ENCODE peak calls at places on chromosomes 5 and 9, in four cellular contexts. G is fibroblast of the aortic adventitia, W is endodermal cell, R is heart right ventricle. F is an unnamed sample.

GRCh38 chr5:91384671-91385430 is 1.7 kb upstream of the ARRDC3 start:
- DNase-seq in G (peak; percentile 96), W (peak; percentile 66), R (no peak), F (peak; percentile 92)

GRCh38 chr5:142618125-142618524 is 67.8 kb downstream of the FGF1 start:
- DNase-seq in G (peak; percentile 56), W (no peak), R (no peak), F (peak; percentile 67)

GRCh38 chr5:67149933-67150523 is 46.6 kb downstream of the CD180 start:
- DNase-seq in G (peak; percentile 70), W (no peak), R (no peak), F (peak; percentile 58)

GRCh38 chr5:37871023-37871815 is 31.4 kb upstream of the GDNF start:
- DNase-seq in G (peak; percentile 66), W (no peak), R (no peak), F (no peak)

GRCh38 chr5:14197056-14197455 is 53.9 kb downstream of the TRIO start:
- DNase-seq in G (no peak), W (no peak), R (no peak), F (no peak)

GRCh38 chr5:122586351-122586750 is 188.5 kb upstream of the SNX2 start:
- DNase-seq in G (peak; percentile 26), W (no peak), R (no peak), F (peak; percentile 7)

GRCh38 chr9:89923961-89924504 is 319.2 kb downstream of the GADD45G start:
- DNase-seq in G (no peak), W (peak; percentile 43), R (no peak), F (peak; percentile 4)

GRCh38 chr9:127937046-127937382 is 640 bp downstream of the DPM2 start:
- DNase-seq in G (peak; percentile 26), W (no peak), R (no peak), F (no peak)

GRCh38 chr9:37954581-37954981 is 50.7 kb upstream of the SLC25A51 start:
- DNase-seq in G (no peak), W (no peak), R (no peak), F (no peak)

GRCh38 chr5:37771731-37772130 is 68.1 kb downstream of the GDNF start:
- DNase-seq in G (peak; percentile 95), W (no peak), R (no peak), F (peak; percentile 98)

GRCh38 chr9:16268037-16269010 is 602.1 kb downstream of the BNC2 start:
- DNase-seq in G (no peak), W (no peak), R (no peak), F (no peak)

GRCh38 chr5:160186480-160186879 is 42.8 kb upstream of the FABP6 start:
- DNase-seq in G (no peak), W (no peak), R (no peak), F (no peak)

GRCh38 chr9:85258823-85259370 is 482.9 kb downstream of the AGTPBP1 start:
- DNase-seq in G (peak; percentile 80), W (peak; percentile 90), R (peak; percentile 24), F (peak; percentile 32)

GRCh38 chr9:98345011-98345410 is 89.6 kb upstream of the TBC1D2 start:
- DNase-seq in G (no peak), W (no peak), R (no peak), F (no peak)

GRCh38 chr5:131996210-131997025 is 15.0 kb downstream of the ACSL6 start:
- DNase-seq in G (no peak), W (no peak), R (no peak), F (no peak)

GRCh38 chr5:105218018-105218417 is 1655.4 kb upstream of the NUDT12 start:
- DNase-seq in G (no peak), W (no peak), R (no peak), F (no peak)

GRCh38 chr5:72842816-72843215 is 26.4 kb downstream of the TNPO1 start:
- DNase-seq in G (no peak), W (peak; percentile 59), R (no peak), F (no peak)

GRCh38 chr5:14145356-14146334 is 2.5 kb downstream of the TRIO start:
- DNase-seq in G (peak; percentile 82), W (no peak), R (no peak), F (no peak)

GRCh38 chr5:150412319-150413175 is at the start of gene CD74:
- DNase-seq in G (peak; percentile 44), W (peak; percentile 87), R (peak; percentile 71), F (peak; percentile 44)

GRCh38 chr9:4293293-4293931 is 6.5 kb downstream of the GLIS3 start:
- DNase-seq in G (peak; percentile 97), W (no peak), R (no peak), F (peak; percentile 96)

GRCh38 chr9:98707158-98708102 is 1.3 kb downstream of the GABBR2 start:
- DNase-seq in G (peak; percentile 79), W (peak; percentile 95), R (peak; percentile 29), F (peak; percentile 71)

GRCh38 chr9:120531683-120532300 is 48.2 kb downstream of the CDK5RAP2 start:
- DNase-seq in G (peak; percentile 36), W (peak; percentile 65), R (no peak), F (peak; percentile 35)

GRCh38 chr9:95157491-95158151 is 159.9 kb downstream of the FANCC start:
- DNase-seq in G (peak; percentile 97), W (no peak), R (no peak), F (peak; percentile 95)

GRCh38 chr5:128487041-128487440 is 51.0 kb downstream of the FBN2 start:
- DNase-seq in G (no peak), W (no peak), R (no peak), F (no peak)

GRCh38 chr5:145189786-145190185 is 645.4 kb downstream of the PRELID2 start:
- DNase-seq in G (peak; percentile 20), W (no peak), R (no peak), F (no peak)

GRCh38 chr9:123562844-123563346 is 206.9 kb downstream of the CRB2 start:
- DNase-seq in G (peak; percentile 94), W (no peak), R (no peak), F (peak; percentile 67)

GRCh38 chr9:69637801-69638200 is 34.4 kb downstream of the APBA1 start:
- DNase-seq in G (peak; percentile 75), W (no peak), R (no peak), F (peak; percentile 12)

GRCh38 chr9:304106-304505 is 89.4 kb downstream of the DOCK8 start:
- DNase-seq in G (no peak), W (no peak), R (no peak), F (no peak)

GRCh38 chr9:108991479-108991878 is 21.8 kb downstream of the CTNNAL1 start:
- DNase-seq in G (peak; percentile 80), W (no peak), R (no peak), F (no peak)

GRCh38 chr5:139684881-139685749 is 37.0 kb downstream of the CXXC5 start:
- DNase-seq in G (no peak), W (peak; percentile 65), R (no peak), F (no peak)

GRCh38 chr9:27090716-27091115 is 18.3 kb upstream of the TEK start:
- DNase-seq in G (no peak), W (no peak), R (no peak), F (no peak)

GRCh38 chr5:135203593-135204036 is 169.6 kb upstream of the PITX1 start:
- DNase-seq in G (peak; percentile 37), W (no peak), R (no peak), F (no peak)

GRCh38 chr9:7058539-7058938 is 300.8 kb downstream of the KDM4C start:
- DNase-seq in G (peak; percentile 4), W (no peak), R (no peak), F (peak; percentile 45)

GRCh38 chr9:137977572-137978261 is 100.1 kb downstream of the CACNA1B start:
- DNase-seq in G (no peak), W (no peak), R (no peak), F (no peak)

GRCh38 chr5:149857499-149857898 is 87.1 kb downstream of the PDE6A start:
- DNase-seq in G (no peak), W (no peak), R (peak; percentile 80), F (peak; percentile 67)

DNA sequence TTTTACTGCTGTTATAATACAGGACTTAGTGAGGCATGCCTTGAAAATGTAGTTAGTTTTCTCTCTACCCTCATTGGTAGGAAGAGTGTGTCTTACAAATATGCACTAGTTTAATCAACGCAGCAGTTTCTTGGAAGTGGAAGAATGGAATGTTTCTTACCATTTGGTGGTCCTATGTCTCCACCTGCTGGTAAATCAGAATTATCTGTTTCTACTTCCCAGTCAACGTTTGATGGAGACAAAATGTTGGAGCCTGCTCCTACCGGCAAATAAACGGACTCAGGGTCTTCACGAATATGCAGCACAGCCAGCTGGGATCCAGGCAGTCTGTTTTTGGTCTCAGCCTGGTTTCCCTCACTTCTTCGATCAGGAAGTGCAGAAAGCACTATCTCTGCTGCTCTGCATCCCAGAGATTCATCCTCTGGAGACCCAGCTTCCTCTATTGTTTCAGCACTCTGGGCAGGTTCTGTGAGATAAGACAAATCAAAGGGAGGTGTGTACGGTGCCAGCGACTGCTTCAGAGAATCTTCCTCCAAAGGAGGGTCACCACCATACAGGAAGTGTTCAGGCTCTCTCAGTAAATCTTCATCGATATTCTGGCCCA is 59.5 kb upstream of the PCA3 start:
- DNase-seq in G (peak; percentile 98), W (peak; percentile 63), R (no peak), F (peak; percentile 93)
- TF ChIP-seq CTCF in G (peak; percentile 50), W (peak; percentile 87), R (peak; percentile 32), F (peak; percentile 70)

DNA sequence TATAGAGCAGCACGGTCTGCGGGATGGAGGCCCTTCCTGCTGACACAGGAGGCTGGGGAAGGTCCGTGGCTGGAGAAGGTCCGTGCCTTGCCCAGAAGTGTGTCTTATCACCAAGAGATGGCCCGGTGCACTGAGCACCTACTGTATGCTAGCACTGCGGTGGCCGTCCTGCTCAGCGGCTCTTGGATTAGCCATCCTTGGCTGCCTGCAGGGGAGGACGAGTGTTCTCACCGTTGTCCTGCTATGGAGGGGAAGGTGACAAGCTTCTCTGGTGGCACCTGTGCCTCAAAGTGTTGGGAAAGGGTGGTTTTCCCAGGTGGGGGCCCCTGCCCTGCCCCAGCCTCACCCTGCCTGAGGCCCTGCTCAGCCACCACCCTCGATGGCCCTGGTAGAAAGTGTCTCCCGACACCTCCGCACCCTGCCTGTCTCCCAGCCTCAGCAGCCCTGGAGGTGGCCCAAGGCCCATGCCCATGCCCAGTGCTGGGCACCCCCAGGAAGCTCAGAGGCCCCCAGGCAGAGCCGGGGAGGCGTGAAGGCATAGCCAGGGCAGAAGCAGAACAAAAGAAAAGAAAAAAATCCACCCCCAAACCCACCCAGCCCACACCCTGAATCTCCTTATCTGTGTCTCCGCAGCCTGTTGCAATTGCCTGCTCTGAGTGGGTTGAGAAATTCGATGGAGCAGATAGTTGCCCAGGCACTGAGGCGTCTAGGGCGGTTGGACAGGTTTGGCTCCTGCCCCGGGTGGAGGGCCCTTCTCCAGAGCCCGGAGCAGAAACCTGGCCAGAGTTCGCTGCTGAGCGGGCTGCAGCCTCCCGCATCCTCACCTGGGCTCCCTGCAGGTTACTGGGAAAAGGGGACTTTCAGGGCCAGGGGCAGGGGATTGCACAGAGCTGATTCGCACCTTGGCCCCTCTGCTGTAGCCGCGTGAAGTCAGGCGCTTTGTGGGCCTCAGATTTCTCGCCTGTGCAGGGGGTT is 30.5 kb downstream of the RXRA start:
- DNase-seq in G (peak; percentile 14), W (no peak), R (no peak), F (peak; percentile 55)
- H3K4me3 ChIP-seq in G (no peak overlapping the region), W (no peak overlapping the region), R (no peak overlapping the region), F (no peak overlapping the region)

GRCh38 chr5:100424787-100425186 is 110.4 kb upstream of the FAM174A start:
- DNase-seq in G (no peak), W (peak; percentile 46), R (no peak), F (no peak)

GRCh38 chr5:100430268-100430900 is 104.8 kb upstream of the FAM174A start:
- DNase-seq in G (peak; percentile 49), W (peak; percentile 88), R (peak; percentile 22), F (peak; percentile 38)
- TF ChIP-seq CTCF in G (peak; percentile 99), W (peak; percentile 95), R (peak; percentile 64), F (peak; percentile 98)

DNA sequence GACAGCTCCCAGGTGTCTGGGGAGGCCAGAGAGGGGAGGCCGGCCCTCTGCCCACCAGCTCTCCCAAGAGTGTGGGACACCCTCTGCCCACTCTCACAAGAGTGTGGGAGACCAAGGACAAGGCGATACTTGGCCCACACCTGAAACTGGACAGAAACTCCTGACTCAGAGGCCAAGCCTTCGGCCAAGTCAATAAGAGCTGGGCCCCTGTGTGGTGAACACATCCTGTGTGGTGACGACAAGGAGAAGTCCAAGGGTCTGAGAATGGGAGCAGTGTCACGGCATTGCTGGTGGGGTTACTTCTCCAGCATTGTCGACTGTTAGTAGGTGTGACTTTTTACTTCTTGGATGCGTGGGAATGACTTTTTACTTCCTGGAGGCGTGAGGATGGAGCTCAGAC is 14.6 kb upstream of the F2RL1 start:
- DNase-seq in G (no peak), W (no peak), R (no peak), F (no peak)
- H3K4me3 ChIP-seq in G (no peak overlapping the region), W (no peak overlapping the region), R (no peak overlapping the region), F (no peak overlapping the region)